ENCODE peak calls at places on chromosome 12, in six cellular contexts. N is GM12891, W is transverse colon, P is sigmoid colon, A is prostate gland, O is Panc1. S is an unnamed sample.

GRCh38 chr12:12954878-12955625 is 3.1 kb upstream of the GPRC5D start:
- DNase-seq in A (no peak), P (no peak), O (no peak), N (no peak), W (no peak), S (no peak)

GRCh38 chr12:66035289-66035961 is 95.1 kb downstream of the LLPH start:
- DNase-seq in N (no peak), A (no peak), P (no peak), W (no peak), O (no peak), S (no peak)

GRCh38 chr12:54300732-54301427 is at the start of gene NFE2:
- DNase-seq in N (peak; percentile 32), O (no peak), A (peak; percentile 30), W (peak; percentile 54), P (no peak), S (peak; percentile 92)

GRCh38 chr12:6821271-6821673 is 349 bp upstream of the GPR162 start:
- DNase-seq in N (no peak), W (peak; percentile 60), O (no peak), A (peak; percentile 53), P (peak; percentile 93), S (no peak)

GRCh38 chr12:50355365-50355764 is 41.0 kb downstream of the FAM186A start:
- DNase-seq in P (no peak), W (no peak), O (no peak), A (no peak), N (no peak), S (no peak)

GRCh38 chr12:10365716-10366433 is 24.0 kb downstream of the KLRK1 start:
- DNase-seq in P (no peak), A (no peak), N (no peak), O (no peak), W (no peak), S (no peak)

GRCh38 chr12:109583733-109584132 is 10.1 kb downstream of the MVK start:
- DNase-seq in P (no peak), O (no peak), N (no peak), W (no peak), A (no peak), S (no peak)

GRCh38 chr12:20368653-20369163 is 371 bp downstream of the PDE3A start:
- DNase-seq in N (no peak), P (peak; percentile 78), A (no peak), W (peak; percentile 23), O (no peak), S (peak; percentile 49)

GRCh38 chr12:56221757-56222530 is at the start of gene RNF41:
- DNase-seq in N (peak; percentile 94), O (peak; percentile 85), A (peak; percentile 98), P (peak; percentile 99), W (peak; percentile 98), S (peak; percentile 99)
- TF ChIP-seq POLR2AphosphoS5 in N (peak; percentile 72), O (peak; percentile 91), A (peak; percentile 100), P (peak; percentile 100), W (peak; percentile 99), S (peak; percentile 99)

GRCh38 chr12:11657511-11657910 is 8.0 kb downstream of the ETV6 start:
- DNase-seq in W (no peak), A (no peak), P (no peak), N (no peak), O (no peak), S (no peak)
- TF ChIP-seq POLR2AphosphoS5 in W (no peak), A (no peak), P (no peak), N (no peak), O (no peak), S (no peak)

DNA sequence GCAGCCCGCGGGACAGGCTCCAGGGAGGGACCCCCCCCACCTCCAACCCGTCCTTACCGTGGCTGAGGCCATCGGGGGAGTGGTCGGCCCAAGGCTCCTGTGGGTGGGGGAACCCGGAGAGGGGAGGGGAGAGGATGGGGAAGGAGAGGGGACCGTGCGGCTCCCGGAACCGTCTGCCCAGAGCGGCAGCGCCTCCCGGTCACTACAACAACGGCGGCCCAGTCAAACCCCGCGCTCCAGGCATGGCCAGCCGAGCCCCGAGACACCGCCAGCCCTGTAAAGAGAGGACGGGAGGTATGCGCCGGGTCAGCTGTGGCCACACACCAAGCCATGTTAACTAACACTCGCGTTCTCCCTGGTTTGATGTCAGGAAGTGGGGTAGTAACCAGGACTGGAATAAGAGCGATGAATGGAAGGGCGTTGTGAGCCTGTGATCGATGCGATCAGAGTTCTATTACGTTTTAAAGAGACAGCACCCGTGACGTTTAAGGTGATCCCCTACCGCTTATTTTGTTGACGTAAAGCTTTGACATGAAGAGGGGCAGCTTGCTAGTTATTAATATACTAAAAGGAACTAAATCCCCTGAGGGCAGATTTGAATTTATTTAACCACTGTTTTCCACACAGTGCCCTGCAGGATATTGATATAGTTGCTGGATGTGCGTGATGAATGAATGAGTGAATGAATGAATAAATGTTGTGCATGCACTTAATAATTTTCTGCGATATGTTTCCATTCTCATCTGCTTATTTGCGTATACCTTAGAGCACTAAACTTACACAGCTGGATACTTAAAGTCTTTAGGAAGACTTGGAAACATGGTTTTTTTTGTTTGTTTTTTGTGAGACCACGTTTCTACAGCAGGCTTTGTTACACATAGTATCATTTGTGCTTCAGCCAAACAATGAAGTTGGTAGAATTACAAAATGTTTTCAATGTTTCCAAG is at the start of gene POC1B:
- DNase-seq in O (peak; percentile 42), A (peak; percentile 70), N (peak; percentile 67), W (peak; percentile 83), P (peak; percentile 83), S (peak; percentile 96)
- TF ChIP-seq POLR2AphosphoS5 in O (peak; percentile 38), A (peak; percentile 77), N (no peak), W (peak; percentile 67), P (peak; percentile 66), S (peak; percentile 85)

GRCh38 chr12:91778091-91778819 is 367.4 kb downstream of the BTG1 start:
- DNase-seq in A (no peak), W (no peak), O (no peak), P (no peak), N (no peak), S (no peak)

GRCh38 chr12:91777268-91777997 is 368.2 kb downstream of the BTG1 start:
- DNase-seq in N (no peak), O (no peak), A (no peak), P (no peak), W (no peak), S (no peak)

GRCh38 chr12:91781114-91781513 is 364.5 kb downstream of the BTG1 start:
- DNase-seq in P (no peak), W (no peak), N (no peak), O (no peak), A (no peak), S (no peak)

GRCh38 chr12:91774471-91774921 is 371.1 kb downstream of the BTG1 start:
- DNase-seq in W (no peak), N (no peak), P (no peak), O (no peak), A (no peak), S (no peak)

DNA sequence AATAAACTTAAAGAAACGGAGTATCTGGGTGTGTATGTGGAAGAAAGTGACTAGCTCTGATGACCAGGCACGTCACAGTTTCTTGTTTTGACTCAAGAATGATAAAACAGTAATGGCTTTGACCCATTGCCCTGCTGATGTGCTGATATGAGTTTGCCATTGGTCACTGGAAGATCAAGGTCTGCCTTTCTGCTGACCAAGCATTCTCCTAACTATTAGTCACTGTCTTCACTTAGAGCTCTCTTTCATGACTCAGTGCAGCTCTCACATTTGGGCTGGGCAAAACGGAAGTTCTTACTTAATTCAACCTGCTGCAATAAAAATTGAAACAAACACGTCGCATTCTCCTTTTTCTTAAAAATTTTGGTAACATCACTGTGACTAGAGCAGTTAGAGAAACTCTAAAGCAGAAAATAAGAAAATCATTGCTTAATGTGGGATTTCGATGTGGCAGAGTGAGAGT is 366.7 kb downstream of the BTG1 start:
- DNase-seq in N (peak; percentile 9), A (peak; percentile 5), P (peak; percentile 70), W (peak; percentile 35), O (peak; percentile 78), S (no peak)
- TF ChIP-seq POLR2AphosphoS5 in N (no peak), A (no peak), P (peak; percentile 27), W (peak; percentile 51), O (no peak), S (no peak)

GRCh38 chr12:26196424-26196722 is 1.0 kb downstream of the SSPN start:
- DNase-seq in O (no peak), N (no peak), P (no peak), W (no peak), A (no peak), S (no peak)

GRCh38 chr12:26195250-26195640 is at the start of gene SSPN:
- DNase-seq in W (peak; percentile 64), A (peak; percentile 34), O (peak; percentile 35), P (peak; percentile 91), N (no peak), S (peak; percentile 83)

GRCh38 chr12:26197832-26198231 is 2.5 kb downstream of the SSPN start:
- DNase-seq in N (no peak), A (no peak), O (no peak), W (no peak), P (no peak), S (no peak)

GRCh38 chr12:26195641-26196423 is 459 bp downstream of the SSPN start:
- DNase-seq in O (peak; percentile 62), A (peak; percentile 19), W (peak; percentile 62), P (peak; percentile 81), N (peak; percentile 14), S (peak; percentile 81)

DNA sequence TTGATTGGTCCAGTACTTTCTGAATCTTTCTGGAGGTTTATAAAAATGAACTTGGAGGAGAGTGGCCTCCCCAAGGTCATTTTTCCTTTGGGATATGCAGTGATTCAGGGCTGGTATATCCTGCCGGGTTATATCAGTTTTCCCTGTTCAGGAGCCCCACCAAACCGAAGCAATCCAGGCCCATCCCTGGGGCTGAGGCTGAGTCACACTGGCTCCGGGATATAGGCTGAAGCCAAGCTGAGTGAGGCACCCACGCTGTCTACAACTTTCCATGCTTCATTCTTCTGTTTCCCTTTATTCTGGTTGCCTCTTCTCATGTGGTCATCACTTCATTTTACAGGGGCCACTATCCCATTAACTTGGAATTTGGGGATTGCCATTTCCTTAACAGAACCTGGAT is 3.4 kb downstream of the SSPN start:
- DNase-seq in O (no peak), A (no peak), N (no peak), W (no peak), P (peak; percentile 76), S (no peak)
- TF ChIP-seq POLR2AphosphoS5 in O (no peak), A (no peak), N (no peak), W (no peak), P (no peak), S (no peak)

GRCh38 chr12:1470051-1470450 is 124.3 kb downstream of the FBXL14 start:
- DNase-seq in P (no peak), O (no peak), A (no peak), N (no peak), W (no peak), S (no peak)

GRCh38 chr12:1471224-1471623 is 123.2 kb downstream of the FBXL14 start:
- DNase-seq in O (no peak), W (no peak), N (no peak), A (no peak), P (no peak), S (no peak)

GRCh38 chr12:1474059-1474537 is 120.3 kb downstream of the FBXL14 start:
- DNase-seq in P (no peak), O (peak; percentile 90), A (no peak), N (no peak), W (no peak), S (no peak)

GRCh38 chr12:1473418-1473817 is 121.0 kb downstream of the FBXL14 start:
- DNase-seq in A (peak; percentile 29), N (no peak), P (no peak), W (peak; percentile 29), O (no peak), S (peak; percentile 81)

GRCh38 chr12:1474567-1475153 is 119.7 kb downstream of the FBXL14 start:
- DNase-seq in N (no peak), O (peak; percentile 75), A (no peak), P (no peak), W (no peak), S (no peak)
- TF ChIP-seq POLR2AphosphoS5 in N (no peak), O (peak; percentile 3), A (no peak), P (no peak), W (no peak), S (no peak)

S was measured in spleen.